ENCODE peak calls at places on chromosomes 4 and X, in seven cellular contexts. One of them, this sample, is unnamed. For H3K27me3, the result is how much of the 10 kb centered on the place peaks cover.

GRCh38 chr4:69497886-69498395 is 2.2 kb upstream of the UGT2B4 start:
- DNase-seq in CD8-positive, alpha-beta T cell: no peak
- DNase-seq in left ventricle myocardium inferior: no peak
- DNase-seq in heart left ventricle: no peak
- DNase-seq in suprapubic skin: no peak
- DNase-seq in H9: no peak
- DNase-seq in brain microvascular endothelial cell: no peak
- DNase-seq in this sample: no peak

GRCh38 chrX:55818673-55819375 is 101.3 kb downstream of the RRAGB start:
- DNase-seq in H9: no peak
- DNase-seq in heart left ventricle: no peak
- DNase-seq in CD8-positive, alpha-beta T cell: no peak
- DNase-seq in left ventricle myocardium inferior: no peak
- DNase-seq in brain microvascular endothelial cell: no peak
- DNase-seq in suprapubic skin: no peak
- DNase-seq in this sample: no peak

GRCh38 chrX:153319295-153319694 is 2.3 kb downstream of the PNMA6F start:
- DNase-seq in brain microvascular endothelial cell: no peak
- DNase-seq in heart left ventricle: no peak
- DNase-seq in CD8-positive, alpha-beta T cell: no peak
- DNase-seq in H9: no peak
- DNase-seq in left ventricle myocardium inferior: no peak
- DNase-seq in suprapubic skin: no peak
- DNase-seq in this sample: no peak

GRCh38 chr4:102614801-102615200 is 113.6 kb downstream of the NFKB1 start:
- DNase-seq in CD8-positive, alpha-beta T cell: no peak
- DNase-seq in left ventricle myocardium inferior: no peak
- DNase-seq in brain microvascular endothelial cell: no peak
- DNase-seq in suprapubic skin: no peak
- DNase-seq in H9: peak
- DNase-seq in heart left ventricle: no peak
- DNase-seq in this sample: no peak

GRCh38 chr4:53962516-53963225 is 101.7 kb downstream of the CHIC2 start:
- DNase-seq in H9: no peak
- DNase-seq in CD8-positive, alpha-beta T cell: no peak
- DNase-seq in suprapubic skin: no peak
- DNase-seq in brain microvascular endothelial cell: peak
- DNase-seq in left ventricle myocardium inferior: no peak
- DNase-seq in heart left ventricle: no peak
- DNase-seq in this sample: no peak

GRCh38 chr4:120830204-120830603 is 92.3 kb downstream of the PRDM5 start:
- DNase-seq in left ventricle myocardium inferior: peak
- DNase-seq in heart left ventricle: peak
- DNase-seq in CD8-positive, alpha-beta T cell: no peak
- DNase-seq in H9: no peak
- DNase-seq in suprapubic skin: no peak
- DNase-seq in brain microvascular endothelial cell: no peak
- DNase-seq in this sample: peak

GRCh38 chr4:105894570-105895323 is 524 bp upstream of the NPNT start:
- DNase-seq in heart left ventricle: no peak
- DNase-seq in brain microvascular endothelial cell: no peak
- DNase-seq in suprapubic skin: no peak
- DNase-seq in CD8-positive, alpha-beta T cell: no peak
- DNase-seq in left ventricle myocardium inferior: no peak
- DNase-seq in H9: peak
- DNase-seq in this sample: no peak

GRCh38 chrX:34401411-34401810 is 255.7 kb downstream of the TMEM47 start:
- DNase-seq in brain microvascular endothelial cell: peak
- DNase-seq in left ventricle myocardium inferior: no peak
- DNase-seq in heart left ventricle: no peak
- DNase-seq in CD8-positive, alpha-beta T cell: no peak
- DNase-seq in suprapubic skin: no peak
- DNase-seq in H9: no peak
- DNase-seq in this sample: no peak

GRCh38 chr4:169096221-169096620 is 86.2 kb upstream of the CBR4 start:
- DNase-seq in brain microvascular endothelial cell: no peak
- DNase-seq in heart left ventricle: no peak
- DNase-seq in H9: no peak
- DNase-seq in left ventricle myocardium inferior: no peak
- DNase-seq in suprapubic skin: no peak
- DNase-seq in CD8-positive, alpha-beta T cell: no peak
- DNase-seq in this sample: no peak

GRCh38 chrX:111348363-111348927 is 63.5 kb downstream of the DCX start:
- DNase-seq in H9: no peak
- DNase-seq in brain microvascular endothelial cell: no peak
- DNase-seq in suprapubic skin: no peak
- DNase-seq in heart left ventricle: peak
- DNase-seq in CD8-positive, alpha-beta T cell: no peak
- DNase-seq in left ventricle myocardium inferior: no peak
- DNase-seq in this sample: no peak

GRCh38 chr4:82780398-82781231 is 18.0 kb downstream of the SCD5 start:
- DNase-seq in CD8-positive, alpha-beta T cell: no peak
- DNase-seq in left ventricle myocardium inferior: peak
- DNase-seq in H9: peak
- DNase-seq in brain microvascular endothelial cell: peak
- DNase-seq in suprapubic skin: peak
- DNase-seq in heart left ventricle: peak
- DNase-seq in this sample: peak

GRCh38 chr4:152605031-152605430 is 69.1 kb upstream of the FBXW7 start:
- DNase-seq in H9: peak
- DNase-seq in suprapubic skin: no peak
- DNase-seq in left ventricle myocardium inferior: no peak
- DNase-seq in heart left ventricle: no peak
- DNase-seq in CD8-positive, alpha-beta T cell: no peak
- DNase-seq in brain microvascular endothelial cell: no peak
- DNase-seq in this sample: no peak

GRCh38 chrX:74107666-74108065 is 196.3 kb upstream of the ZCCHC13 start:
- DNase-seq in CD8-positive, alpha-beta T cell: no peak
- DNase-seq in suprapubic skin: no peak
- DNase-seq in H9: no peak
- DNase-seq in left ventricle myocardium inferior: no peak
- DNase-seq in brain microvascular endothelial cell: no peak
- DNase-seq in heart left ventricle: no peak
- DNase-seq in this sample: no peak

GRCh38 chr4:15659768-15660394 is 4.7 kb upstream of the FBXL5 start:
- DNase-seq in heart left ventricle: no peak
- DNase-seq in left ventricle myocardium inferior: no peak
- DNase-seq in CD8-positive, alpha-beta T cell: no peak
- DNase-seq in brain microvascular endothelial cell: no peak
- DNase-seq in H9: no peak
- DNase-seq in suprapubic skin: no peak
- DNase-seq in this sample: no peak

GRCh38 chr4:157804986-157805385 is 367.8 kb downstream of the GASK1B start:
- DNase-seq in CD8-positive, alpha-beta T cell: no peak
- DNase-seq in brain microvascular endothelial cell: no peak
- DNase-seq in H9: no peak
- DNase-seq in left ventricle myocardium inferior: no peak
- DNase-seq in heart left ventricle: no peak
- DNase-seq in suprapubic skin: no peak
- DNase-seq in this sample: no peak

GRCh38 chr4:1763070-1763549 is 30.0 kb upstream of the FGFR3 start:
- DNase-seq in heart left ventricle: no peak
- DNase-seq in CD8-positive, alpha-beta T cell: no peak
- DNase-seq in H9: no peak
- DNase-seq in brain microvascular endothelial cell: no peak
- DNase-seq in suprapubic skin: no peak
- DNase-seq in left ventricle myocardium inferior: no peak
- DNase-seq in this sample: no peak

GRCh38 chr4:72896515-72896914 is 173.0 kb downstream of the COX18 start:
- DNase-seq in CD8-positive, alpha-beta T cell: no peak
- DNase-seq in heart left ventricle: no peak
- DNase-seq in left ventricle myocardium inferior: no peak
- DNase-seq in brain microvascular endothelial cell: peak
- DNase-seq in suprapubic skin: no peak
- DNase-seq in H9: no peak
- DNase-seq in this sample: no peak

GRCh38 chr4:8915201-8916200 is 43.9 kb upstream of the HMX1 start:
- DNase-seq in heart left ventricle: no peak
- DNase-seq in left ventricle myocardium inferior: no peak
- DNase-seq in CD8-positive, alpha-beta T cell: no peak
- DNase-seq in brain microvascular endothelial cell: no peak
- DNase-seq in suprapubic skin: peak
- DNase-seq in H9: no peak
- DNase-seq in this sample: no peak

GRCh38 chrX:29726811-29727210 is 488.6 kb upstream of the MAGEB2 start:
- DNase-seq in CD8-positive, alpha-beta T cell: no peak
- DNase-seq in brain microvascular endothelial cell: no peak
- DNase-seq in suprapubic skin: no peak
- DNase-seq in H9: no peak
- DNase-seq in left ventricle myocardium inferior: no peak
- DNase-seq in heart left ventricle: no peak
- DNase-seq in this sample: no peak

GRCh38 chr4:48483006-48483776 is at the start of gene SLC10A4:
- DNase-seq in CD8-positive, alpha-beta T cell: no peak
- DNase-seq in suprapubic skin: no peak
- DNase-seq in brain microvascular endothelial cell: no peak
- DNase-seq in heart left ventricle: peak
- DNase-seq in H9: peak
- DNase-seq in left ventricle myocardium inferior: no peak
- DNase-seq in this sample: no peak

GRCh38 chrX:105263171-105263570 is 42.7 kb upstream of the TEX13A start:
- DNase-seq in CD8-positive, alpha-beta T cell: no peak
- DNase-seq in brain microvascular endothelial cell: no peak
- DNase-seq in H9: no peak
- DNase-seq in left ventricle myocardium inferior: no peak
- DNase-seq in suprapubic skin: no peak
- DNase-seq in heart left ventricle: no peak
- DNase-seq in this sample: no peak

GRCh38 chr4:151408380-151408629 is 671 bp upstream of the FHIP1A start:
- DNase-seq in left ventricle myocardium inferior: no peak
- DNase-seq in brain microvascular endothelial cell: no peak
- DNase-seq in H9: no peak
- DNase-seq in heart left ventricle: no peak
- DNase-seq in suprapubic skin: no peak
- DNase-seq in CD8-positive, alpha-beta T cell: no peak
- DNase-seq in this sample: no peak

GRCh38 chrX:16745102-16745501 is 25.7 kb downstream of the SYAP1 start:
- DNase-seq in CD8-positive, alpha-beta T cell: no peak
- DNase-seq in left ventricle myocardium inferior: no peak
- DNase-seq in brain microvascular endothelial cell: no peak
- DNase-seq in H9: no peak
- DNase-seq in suprapubic skin: no peak
- DNase-seq in heart left ventricle: no peak
- DNase-seq in this sample: no peak

GRCh38 chr4:165666836-165667235 is 206.2 kb upstream of the TLL1 start:
- DNase-seq in heart left ventricle: no peak
- DNase-seq in CD8-positive, alpha-beta T cell: no peak
- DNase-seq in H9: no peak
- DNase-seq in suprapubic skin: no peak
- DNase-seq in left ventricle myocardium inferior: no peak
- DNase-seq in brain microvascular endothelial cell: no peak
- DNase-seq in this sample: no peak

DNA sequence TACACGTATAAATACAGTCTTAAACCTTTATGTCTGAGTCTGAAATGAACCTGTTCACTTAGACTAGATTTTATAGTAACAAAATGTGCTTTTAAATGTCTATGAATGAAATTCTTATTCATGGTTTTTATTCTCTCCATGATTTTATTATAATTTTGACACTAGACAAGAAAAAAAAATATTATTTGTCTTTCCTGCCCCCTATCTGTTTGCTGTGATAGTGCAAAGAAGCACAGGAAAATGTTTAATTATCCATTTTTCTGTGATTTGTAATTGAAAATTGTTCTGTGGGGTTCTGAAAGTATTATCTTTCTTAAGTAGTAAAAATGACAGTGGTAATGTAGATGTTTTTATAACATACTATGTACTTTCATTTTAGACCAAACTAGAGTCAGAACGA is 52.0 kb downstream of the INTS6L start:
- DNase-seq in suprapubic skin: no peak
- DNase-seq in heart left ventricle: no peak
- DNase-seq in brain microvascular endothelial cell: no peak
- DNase-seq in H9: no peak
- DNase-seq in left ventricle myocardium inferior: no peak
- DNase-seq in CD8-positive, alpha-beta T cell: no peak
- DNase-seq in this sample: no peak
- TF ChIP-seq CTCF in suprapubic skin: peak
- TF ChIP-seq CTCF in heart left ventricle: peak
- TF ChIP-seq CTCF in brain microvascular endothelial cell: peak
- TF ChIP-seq CTCF in H9: peak
- TF ChIP-seq CTCF in left ventricle myocardium inferior: peak
- TF ChIP-seq CTCF in CD8-positive, alpha-beta T cell: peak
- TF ChIP-seq CTCF in this sample: peak

GRCh38 chr4:47391256-47391655 is 72.2 kb downstream of the COMMD8 start:
- DNase-seq in H9: no peak
- DNase-seq in suprapubic skin: no peak
- DNase-seq in left ventricle myocardium inferior: no peak
- DNase-seq in heart left ventricle: no peak
- DNase-seq in CD8-positive, alpha-beta T cell: no peak
- DNase-seq in brain microvascular endothelial cell: no peak
- DNase-seq in this sample: no peak
- H3K27ac ChIP-seq in H9: no peak
- H3K27ac ChIP-seq in suprapubic skin: no peak
- H3K27ac ChIP-seq in left ventricle myocardium inferior: no peak
- H3K27ac ChIP-seq in heart left ventricle: no peak
- H3K27ac ChIP-seq in CD8-positive, alpha-beta T cell: no peak
- H3K27ac ChIP-seq in brain microvascular endothelial cell: no peak
- H3K27ac ChIP-seq in this sample: no peak

GRCh38 chr4:112473985-112474384 is 42.0 kb downstream of the NEUROG2 start:
- DNase-seq in brain microvascular endothelial cell: no peak
- DNase-seq in suprapubic skin: no peak
- DNase-seq in heart left ventricle: no peak
- DNase-seq in left ventricle myocardium inferior: no peak
- DNase-seq in CD8-positive, alpha-beta T cell: no peak
- DNase-seq in H9: no peak
- DNase-seq in this sample: no peak
- H3K27me3 ChIP-seq in brain microvascular endothelial cell: under half
- H3K27me3 ChIP-seq in suprapubic skin: under half
- H3K27me3 ChIP-seq in heart left ventricle: under half
- H3K27me3 ChIP-seq in left ventricle myocardium inferior: under half
- H3K27me3 ChIP-seq in CD8-positive, alpha-beta T cell: under half
- H3K27me3 ChIP-seq in H9: under half
- H3K27me3 ChIP-seq in this sample: under half

GRCh38 chrX:97691901-97692455 is 808.3 kb downstream of the RPA4 start:
- DNase-seq in H9: no peak
- DNase-seq in suprapubic skin: no peak
- DNase-seq in heart left ventricle: no peak
- DNase-seq in brain microvascular endothelial cell: no peak
- DNase-seq in CD8-positive, alpha-beta T cell: no peak
- DNase-seq in left ventricle myocardium inferior: no peak
- DNase-seq in this sample: no peak

DNA sequence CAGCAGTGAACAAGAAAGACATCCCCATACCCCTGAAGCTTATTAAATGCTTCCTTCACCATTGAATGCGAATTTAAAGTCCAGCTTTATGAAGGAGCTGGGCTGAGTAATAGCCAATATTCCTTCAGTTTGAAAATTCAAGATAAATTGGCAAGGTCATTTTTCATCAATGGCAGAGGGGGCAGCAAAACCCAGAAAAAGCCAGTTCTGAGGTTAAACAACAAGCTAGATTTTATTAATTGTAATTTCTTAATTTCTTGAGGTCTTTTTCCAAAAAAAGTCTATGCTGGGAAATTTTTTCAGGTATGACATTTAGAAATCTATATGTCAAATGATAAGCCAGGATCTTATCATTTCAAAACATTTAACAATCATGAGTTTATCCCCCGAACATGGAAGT is 808.9 kb downstream of the RPA4 start:
- DNase-seq in left ventricle myocardium inferior: no peak
- DNase-seq in heart left ventricle: no peak
- DNase-seq in H9: no peak
- DNase-seq in CD8-positive, alpha-beta T cell: no peak
- DNase-seq in brain microvascular endothelial cell: no peak
- DNase-seq in suprapubic skin: no peak
- DNase-seq in this sample: no peak
- TF ChIP-seq CTCF in left ventricle myocardium inferior: no peak
- TF ChIP-seq CTCF in heart left ventricle: no peak
- TF ChIP-seq CTCF in H9: peak
- TF ChIP-seq CTCF in CD8-positive, alpha-beta T cell: no peak
- TF ChIP-seq CTCF in brain microvascular endothelial cell: no peak
- TF ChIP-seq CTCF in suprapubic skin: no peak
- TF ChIP-seq CTCF in this sample: no peak

This sample was measured in adrenal gland.